ENCODE peak calls at places on chromosomes 5 and 9, in nine cellular contexts. U, L, G, Q, Y, Z, N, X and K are unnamed samples.

GRCh38 chr5:99795026-99795425 is 740.1 kb upstream of the FAM174A start:
- DNase-seq in U (no peak), L (no peak), G (no peak), Q (no peak), Y (no peak), Z (no peak), N (no peak), X (no peak), K (no peak)

GRCh38 chr5:177605078-177605477 is 5.1 kb downstream of the B4GALT7 start:
- DNase-seq in U (no peak), L (no peak), G (no peak), Q (no peak), Y (no peak), Z (no peak), N (no peak), X (no peak), K (no peak)

GRCh38 chr9:20290287-20290686 is 332.0 kb downstream of the MLLT3 start:
- DNase-seq in U (no peak), L (no peak), G (no peak), Q (no peak), Y (no peak), Z (no peak), N (no peak), X (no peak), K (no peak)

GRCh38 chr5:68215888-68216736 is 556 bp downstream of the PIK3R1 start:
- DNase-seq in U (peak), L (peak), G (no peak), Q (no peak), Y (peak), Z (peak), N (peak), X (peak), K (no peak)

GRCh38 chr5:62007457-62007856 is 298.5 kb upstream of the KIF2A start:
- DNase-seq in U (no peak), L (no peak), G (no peak), Q (no peak), Y (no peak), Z (no peak), N (no peak), X (no peak), K (no peak)

GRCh38 chr9:22395585-22396205 is 50.9 kb upstream of the DMRTA1 start:
- DNase-seq in U (no peak), L (no peak), G (peak), Q (no peak), Y (no peak), Z (no peak), N (no peak), X (no peak), K (no peak)

GRCh38 chr9:105633373-105633772 is 28.9 kb upstream of the TAL2 start:
- DNase-seq in U (no peak), L (no peak), G (no peak), Q (no peak), Y (no peak), Z (no peak), N (no peak), X (no peak), K (no peak)

GRCh38 chr5:132209131-132209530 is 18.5 kb downstream of the P4HA2 start:
- DNase-seq in U (peak), L (no peak), G (peak), Q (no peak), Y (no peak), Z (no peak), N (no peak), X (peak), K (no peak)

GRCh38 chr9:136093995-136094881 is 851 bp downstream of the NACC2 start:
- DNase-seq in U (peak), L (peak), G (peak), Q (peak), Y (no peak), Z (no peak), N (peak), X (peak), K (peak)

GRCh38 chr9:12726795-12727194 is 33.6 kb downstream of the TYRP1 start:
- DNase-seq in U (no peak), L (no peak), G (no peak), Q (no peak), Y (no peak), Z (no peak), N (no peak), X (no peak), K (no peak)

GRCh38 chr5:100840364-100840763 is 62.7 kb downstream of the ST8SIA4 start:
- DNase-seq in U (peak), L (no peak), G (no peak), Q (no peak), Y (peak), Z (no peak), N (no peak), X (no peak), K (peak)

GRCh38 chr5:17895296-17896058 is 261.2 kb downstream of the TAF11L14 start:
- DNase-seq in U (no peak), L (no peak), G (no peak), Q (no peak), Y (no peak), Z (no peak), N (no peak), X (no peak), K (no peak)

GRCh38 chr5:135395451-135395850 is 3.6 kb downstream of the MACROH2A1 start:
- DNase-seq in U (no peak), L (no peak), G (no peak), Q (no peak), Y (no peak), Z (no peak), N (no peak), X (no peak), K (no peak)

GRCh38 chr9:5364294-5364990 is 24.8 kb upstream of the RLN1 start:
- DNase-seq in U (peak), L (no peak), G (peak), Q (no peak), Y (peak), Z (no peak), N (no peak), X (no peak), K (no peak)

GRCh38 chr5:159336586-159337290 is 6.5 kb upstream of the IL12B start:
- DNase-seq in U (no peak), L (no peak), G (no peak), Q (no peak), Y (no peak), Z (no peak), N (no peak), X (no peak), K (no peak)

GRCh38 chr5:7897014-7897600 is 28.2 kb downstream of the MTRR start:
- DNase-seq in U (peak), L (no peak), G (peak), Q (no peak), Y (no peak), Z (no peak), N (no peak), X (peak), K (no peak)

GRCh38 chr9:136088939-136089696 is 6.0 kb downstream of the NACC2 start:
- DNase-seq in U (no peak), L (peak), G (no peak), Q (no peak), Y (peak), Z (no peak), N (peak), X (no peak), K (peak)

GRCh38 chr5:33075731-33076130 is 364.6 kb downstream of the NPR3 start:
- DNase-seq in U (no peak), L (no peak), G (peak), Q (no peak), Y (no peak), Z (no peak), N (no peak), X (no peak), K (no peak)

GRCh38 chr5:138696501-138696900 is 56.7 kb upstream of the CTNNA1 start:
- DNase-seq in U (peak), L (no peak), G (peak), Q (no peak), Y (no peak), Z (no peak), N (no peak), X (peak), K (no peak)

GRCh38 chr5:154092356-154092755 is 53.6 kb downstream of the MFAP3 start:
- DNase-seq in U (peak), L (no peak), G (peak), Q (no peak), Y (no peak), Z (no peak), N (no peak), X (peak), K (no peak)

GRCh38 chr9:105114956-105115728 is 129.3 kb upstream of the SLC44A1 start:
- DNase-seq in U (peak), L (no peak), G (peak), Q (no peak), Y (no peak), Z (no peak), N (peak), X (peak), K (peak)

GRCh38 chr5:35781181-35781580 is 75.5 kb upstream of the IL7R start:
- DNase-seq in U (no peak), L (no peak), G (peak), Q (no peak), Y (no peak), Z (no peak), N (no peak), X (peak), K (no peak)

GRCh38 chr5:150763023-150763793 is 4.4 kb upstream of the DCTN4 start:
- DNase-seq in U (peak), L (no peak), G (peak), Q (peak), Y (no peak), Z (no peak), N (no peak), X (peak), K (peak)

GRCh38 chr5:181092428-181092827 is 38.5 kb downstream of the OR2V1 start:
- DNase-seq in U (no peak), L (no peak), G (no peak), Q (no peak), Y (no peak), Z (no peak), N (no peak), X (no peak), K (no peak)

GRCh38 chr5:18985397-18985796 is 1002.6 kb downstream of the CDH18 start:
- DNase-seq in U (no peak), L (no peak), G (no peak), Q (no peak), Y (no peak), Z (no peak), N (no peak), X (no peak), K (no peak)

GRCh38 chr5:77560677-77561263 is 68.7 kb upstream of the WDR41 start:
- DNase-seq in U (peak), L (no peak), G (peak), Q (no peak), Y (peak), Z (no peak), N (no peak), X (peak), K (no peak)

GRCh38 chr5:18141260-18141659 is 507.0 kb downstream of the TAF11L14 start:
- DNase-seq in U (no peak), L (no peak), G (no peak), Q (no peak), Y (no peak), Z (no peak), N (no peak), X (no peak), K (no peak)

GRCh38 chr5:107554776-107555424 is 115.8 kb downstream of the EFNA5 start:
- DNase-seq in U (no peak), L (no peak), G (no peak), Q (no peak), Y (no peak), Z (no peak), N (no peak), X (no peak), K (no peak)

GRCh38 chr5:136174021-136174659 is 18.8 kb downstream of the SMIM32 start:
- DNase-seq in U (peak), L (no peak), G (peak), Q (no peak), Y (peak), Z (no peak), N (no peak), X (peak), K (no peak)

GRCh38 chr9:132026932-132027585 is 52.6 kb downstream of the MED27 start:
- DNase-seq in U (peak), L (no peak), G (peak), Q (no peak), Y (no peak), Z (no peak), N (no peak), X (peak), K (no peak)

GRCh38 chr5:100902406-100903035 is 561 bp downstream of the ST8SIA4 start:
- DNase-seq in U (no peak), L (no peak), G (no peak), Q (no peak), Y (no peak), Z (no peak), N (peak), X (no peak), K (no peak)

GRCh38 chr9:37030591-37030939 is 3.5 kb downstream of the PAX5 start:
- DNase-seq in U (no peak), L (no peak), G (no peak), Q (no peak), Y (peak), Z (no peak), N (no peak), X (no peak), K (no peak)

GRCh38 chr9:33223696-33224095 is 16.3 kb upstream of the SPINK4 start:
- DNase-seq in U (peak), L (no peak), G (peak), Q (no peak), Y (no peak), Z (no peak), N (no peak), X (no peak), K (no peak)

GRCh38 chr5:1399737-1400136 is 45.5 kb downstream of the SLC6A3 start:
- DNase-seq in U (no peak), L (no peak), G (no peak), Q (no peak), Y (no peak), Z (no peak), N (no peak), X (no peak), K (no peak)

GRCh38 chr5:52876456-52876855 is 88.7 kb downstream of the ITGA1 start:
- DNase-seq in U (peak), L (no peak), G (no peak), Q (no peak), Y (no peak), Z (no peak), N (no peak), X (no peak), K (no peak)

GRCh38 chr9:87713278-87713989 is 12.5 kb upstream of the CTSL start:
- DNase-seq in U (peak), L (peak), G (peak), Q (peak), Y (no peak), Z (no peak), N (peak), X (peak), K (peak)

GRCh38 chr5:83487155-83487554 is 15.6 kb downstream of the VCAN start:
- DNase-seq in U (no peak), L (no peak), G (no peak), Q (no peak), Y (no peak), Z (no peak), N (no peak), X (no peak), K (no peak)

GRCh38 chr5:137858223-137858916 is 9.3 kb upstream of the MYOT start:
- DNase-seq in U (peak), L (no peak), G (peak), Q (no peak), Y (peak), Z (no peak), N (no peak), X (no peak), K (no peak)